ENCODE peak calls at places on chromosomes 3 and 15, in five cellular contexts. Y, K, B, Z and V are unnamed samples.

GRCh38 chr15:60184579-60184978 is 180.5 kb downstream of the FOXB1 start:
- DNase-seq in B (no peak), Y (no peak), K (no peak), Z (no peak), V (no peak)

GRCh38 chr3:24306518-24306917 is 188.1 kb downstream of the THRB start:
- DNase-seq in B (no peak), Y (no peak), K (no peak), Z (no peak), V (no peak)

GRCh38 chr15:40536501-40536900 is 28.3 kb downstream of the CCDC32 start:
- DNase-seq in Z (no peak), Y (no peak), B (no peak), K (no peak), V (no peak)

GRCh38 chr15:38878946-38879345 is 314.3 kb upstream of the RASGRP1 start:
- DNase-seq in K (no peak), Y (no peak), B (no peak), Z (no peak), V (peak; percentile 96)

GRCh38 chr15:88529021-88529630 is 17.4 kb downstream of the DET1 start:
- DNase-seq in B (no peak), Y (no peak), K (no peak), Z (no peak), V (no peak)

GRCh38 chr15:60840703-60841411 is 361.9 kb upstream of the ICE2 start:
- DNase-seq in K (no peak), B (no peak), Y (no peak), Z (no peak), V (no peak)

GRCh38 chr15:62075595-62076279 is 9.0 kb downstream of the C2CD4A start:
- DNase-seq in K (no peak), Y (no peak), Z (no peak), B (no peak), V (peak; percentile 92)

GRCh38 chr3:175432338-175433025 is 573.3 kb downstream of the NAALADL2 start:
- DNase-seq in K (no peak), Y (no peak), B (no peak), Z (no peak), V (no peak)

GRCh38 chr3:126952261-126952982 is 30.5 kb upstream of the PLXNA1 start:
- DNase-seq in Z (no peak), K (no peak), B (no peak), Y (no peak), V (no peak)

GRCh38 chr3:81744366-81744765 is 17.1 kb downstream of the GBE1 start:
- DNase-seq in Z (peak; percentile 71), Y (peak; percentile 37), B (peak; percentile 12), K (no peak), V (no peak)

GRCh38 chr15:52749250-52749649 is 40.9 kb downstream of the ONECUT1 start:
- DNase-seq in K (no peak), Y (no peak), Z (no peak), B (no peak), V (no peak)

GRCh38 chr3:149958171-149958796 is 12.4 kb downstream of the PFN2 start:
- DNase-seq in Z (no peak), B (no peak), Y (no peak), K (no peak), V (no peak)
- TF ChIP-seq JUND in Z (no peak), B (no peak), Y (no peak), K (no peak), V (no peak)

GRCh38 chr3:158419820-158420653 is 151.0 kb upstream of the MLF1 start:
- DNase-seq in K (no peak), B (no peak), Z (no peak), Y (no peak), V (no peak)

GRCh38 chr3:158418035-158418434 is 153.0 kb upstream of the MLF1 start:
- DNase-seq in Y (no peak), B (no peak), Z (no peak), K (no peak), V (no peak)

DNA sequence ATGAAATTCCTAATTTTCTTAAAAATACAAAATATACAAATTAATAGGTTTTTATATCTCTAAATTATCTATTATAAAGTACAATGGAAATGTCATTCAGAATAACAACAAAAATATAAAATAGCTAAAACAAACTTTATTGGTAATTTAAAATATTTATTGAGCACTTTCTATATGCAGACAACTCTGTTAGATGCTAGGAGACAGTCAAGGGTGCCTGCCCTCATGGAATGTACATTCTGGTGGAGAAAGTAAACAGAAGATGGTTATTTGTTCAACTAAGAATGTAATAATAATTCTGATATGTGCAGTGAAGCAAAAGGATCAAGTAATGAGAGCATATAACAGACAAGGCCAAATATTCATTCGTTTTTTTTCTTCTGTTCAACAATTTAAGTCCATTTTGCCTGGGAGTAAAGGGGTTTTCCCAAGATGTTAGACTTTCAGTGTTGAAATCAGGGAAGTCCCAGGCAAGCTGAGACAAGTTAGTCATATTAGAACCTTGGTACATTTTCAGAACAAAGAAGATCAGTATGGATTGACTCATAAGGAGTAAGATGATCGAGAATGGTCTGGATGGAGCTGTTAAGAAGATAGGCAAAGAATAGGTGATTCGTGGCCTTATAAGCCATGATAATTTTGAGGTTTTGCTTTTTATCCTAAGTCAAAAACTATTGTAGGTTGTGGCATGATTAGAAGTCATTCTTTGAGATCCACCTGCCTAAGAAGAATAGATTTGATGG is 150.2 kb upstream of the MLF1 start:
- DNase-seq in B (no peak), K (no peak), Y (no peak), Z (no peak), V (no peak)
- TF ChIP-seq JUND in B (no peak), K (no peak), Y (no peak), Z (no peak), V (no peak)

DNA sequence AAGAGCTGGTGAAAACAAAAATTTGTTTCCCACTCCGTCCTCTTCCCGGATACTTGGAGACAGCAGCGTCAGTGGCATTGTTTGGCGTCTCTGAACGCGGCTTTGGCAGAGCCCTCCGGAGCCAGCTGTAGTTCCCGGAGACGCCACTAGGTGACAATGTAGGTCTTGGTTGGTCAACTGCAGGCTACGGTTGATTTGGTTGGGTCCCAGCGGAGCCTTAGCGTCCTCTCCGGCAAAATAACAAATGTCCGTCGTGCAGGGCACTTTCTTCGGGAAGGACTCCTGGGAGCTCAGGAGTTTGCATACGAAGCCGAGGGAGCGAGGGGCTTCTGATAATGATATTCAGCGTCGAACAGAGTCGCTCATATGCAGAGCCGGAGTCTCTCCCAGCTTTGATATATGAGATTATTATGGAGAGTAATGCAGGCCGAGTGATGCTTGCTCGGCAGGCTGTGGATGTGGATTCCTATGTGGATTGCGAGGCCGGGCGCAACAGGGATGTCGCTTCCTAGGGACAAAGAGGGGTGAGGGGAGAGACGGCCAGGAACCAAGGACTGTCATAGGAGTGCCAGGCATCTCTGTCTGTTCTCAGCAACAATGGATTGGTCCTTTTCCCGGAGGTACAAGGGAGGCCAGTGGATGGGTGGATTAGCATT is 74.8 kb downstream of the IL20RB start:
- DNase-seq in Z (peak; percentile 68), B (peak; percentile 72), K (peak; percentile 89), Y (peak; percentile 51), V (peak; percentile 79)
- TF ChIP-seq JUND in Z (no peak), B (peak; percentile 14), K (no peak), Y (no peak), V (no peak)

GRCh38 chr15:68203486-68203885 is 1.6 kb downstream of the CALML4 start:
- DNase-seq in B (no peak), Y (no peak), K (no peak), Z (no peak), V (no peak)

GRCh38 chr15:68201153-68201878 is 3.8 kb downstream of the CALML4 start:
- DNase-seq in Y (no peak), K (no peak), Z (no peak), B (no peak), V (no peak)

GRCh38 chr15:68200016-68200861 is 4.9 kb downstream of the CALML4 start:
- DNase-seq in K (no peak), Y (no peak), B (no peak), Z (no peak), V (no peak)

GRCh38 chr15:68203956-68204355 is 1.2 kb downstream of the CALML4 start:
- DNase-seq in B (no peak), Z (no peak), K (no peak), Y (no peak), V (no peak)

GRCh38 chr15:68201879-68202261 is 3.3 kb downstream of the CALML4 start:
- DNase-seq in Z (no peak), B (no peak), K (no peak), Y (no peak), V (no peak)
- TF ChIP-seq JUND in Z (no peak), B (no peak), K (no peak), Y (no peak), V (no peak)

GRCh38 chr3:31219131-31219843 is 313.4 kb upstream of the STT3B start:
- DNase-seq in Z (no peak), B (no peak), Y (no peak), K (no peak), V (no peak)
- TF ChIP-seq JUND in Z (no peak), B (no peak), Y (no peak), K (no peak), V (no peak)

GRCh38 chr3:178202199-178202598 is 334.0 kb upstream of the KCNMB2 start:
- DNase-seq in Y (no peak), K (no peak), Z (no peak), B (no peak), V (no peak)

GRCh38 chr3:178203650-178204049 is 332.6 kb upstream of the KCNMB2 start:
- DNase-seq in Y (no peak), K (no peak), B (no peak), Z (no peak), V (no peak)

GRCh38 chr3:178205750-178206149 is 330.5 kb upstream of the KCNMB2 start:
- DNase-seq in K (no peak), Y (no peak), Z (no peak), B (no peak), V (no peak)

GRCh38 chr3:178201714-178202113 is 334.5 kb upstream of the KCNMB2 start:
- DNase-seq in B (no peak), Y (no peak), Z (no peak), K (no peak), V (no peak)

DNA sequence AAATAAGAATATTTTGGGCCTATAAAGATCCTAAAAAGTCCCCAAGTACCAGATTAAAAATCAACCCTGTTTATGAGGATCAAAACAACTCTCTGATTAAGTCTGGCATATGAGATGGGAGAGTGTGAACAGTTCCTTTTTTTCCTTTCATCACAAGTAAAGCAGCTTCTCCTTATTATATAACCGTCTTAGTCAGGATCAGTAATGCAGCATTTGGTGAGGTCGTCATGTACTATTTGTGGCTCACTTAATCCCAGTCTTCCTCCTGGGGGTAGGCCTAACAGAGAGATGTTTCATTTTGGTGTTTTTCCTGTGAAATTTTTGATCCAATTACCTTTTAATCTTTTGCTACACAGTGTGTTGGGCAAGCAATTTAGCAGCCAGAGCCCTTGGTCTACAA is 333.1 kb upstream of the KCNMB2 start:
- DNase-seq in Z (no peak), Y (no peak), K (no peak), B (no peak), V (no peak)
- TF ChIP-seq JUND in Z (no peak), Y (no peak), K (no peak), B (no peak), V (no peak)

GRCh38 chr15:69980311-69981059 is 117.2 kb downstream of the TLE3 start:
- DNase-seq in Z (no peak), K (no peak), Y (no peak), B (no peak), V (no peak)
- TF ChIP-seq JUND in Z (no peak), K (no peak), Y (no peak), B (no peak), V (no peak)